ENCODE peak calls at places on chromosomes 1 and 21, in ten cellular contexts. V is uterus, J is IMR-90, L is heart left ventricle, X is vagina, Q is transverse colon, Y is sigmoid colon, K is body of pancreas, I is HCT116, M is lower leg skin. U is an unnamed sample.
A peak's percentile ranks its signal among the peaks of the same experiment; 100 is the strongest.

GRCh38 chr1:170134126-170134525 is 11.6 kb upstream of the NTMT2 start:
- DNase-seq in V (no peak), J (no peak), L (no peak), X (no peak), Q (no peak), Y (no peak), K (no peak), I (no peak), M (no peak), U (no peak)

GRCh38 chr1:216183007-216183406 is 240.2 kb downstream of the USH2A start:
- DNase-seq in V (no peak), J (peak; percentile 65), L (no peak), X (no peak), Q (no peak), Y (no peak), K (no peak), I (no peak), M (no peak), U (no peak)

GRCh38 chr1:157145081-157145480 is 6.9 kb upstream of the ETV3 start:
- DNase-seq in V (no peak), J (peak; percentile 41), L (no peak), X (no peak), Q (no peak), Y (no peak), K (no peak), I (no peak), M (no peak), U (no peak)

GRCh38 chr1:215595231-215595630 is 28.1 kb downstream of the KCTD3 start:
- DNase-seq in V (no peak), J (peak; percentile 9), L (no peak), X (no peak), Q (no peak), Y (no peak), K (no peak), I (peak; percentile 8), M (no peak), U (no peak)

GRCh38 chr21:45335761-45336534 is 48.3 kb upstream of the POFUT2 start:
- DNase-seq in V (no peak), J (no peak), L (no peak), X (no peak), Q (no peak), Y (peak; percentile 58), K (no peak), I (no peak), M (no peak), U (peak; percentile 31)

GRCh38 chr1:166390406-166390805 is 223.6 kb upstream of the FAM78B start:
- DNase-seq in V (no peak), J (no peak), L (no peak), X (no peak), Q (no peak), Y (no peak), K (no peak), I (no peak), M (no peak), U (no peak)

GRCh38 chr1:180528868-180529470 is 26.6 kb upstream of the ACBD6 start:
- DNase-seq in V (no peak), J (no peak), L (no peak), X (no peak), Q (no peak), Y (no peak), K (no peak), I (no peak), M (no peak), U (no peak)

GRCh38 chr1:33657833-33658232 is 185.4 kb downstream of the ZSCAN20 start:
- DNase-seq in V (no peak), J (no peak), L (no peak), X (no peak), Q (no peak), Y (no peak), K (no peak), I (no peak), M (no peak), U (no peak)

GRCh38 chr1:226685196-226685820 is 53.8 kb downstream of the ITPKB start:
- DNase-seq in V (no peak), J (no peak), L (no peak), X (no peak), Q (no peak), Y (peak; percentile 57), K (no peak), I (no peak), M (no peak), U (no peak)

GRCh38 chr1:203148579-203148978 is 21.1 kb downstream of the ADORA1 start:
- DNase-seq in V (no peak), J (no peak), L (no peak), X (no peak), Q (no peak), Y (no peak), K (no peak), I (no peak), M (no peak), U (no peak)

GRCh38 chr1:171655215-171656116 is 3.0 kb upstream of the MYOC start:
- DNase-seq in V (peak; percentile 75), J (peak; percentile 48), L (peak; percentile 86), X (no peak), Q (peak; percentile 57), Y (peak; percentile 91), K (peak; percentile 38), I (peak; percentile 18), M (peak; percentile 92), U (peak; percentile 87)

GRCh38 chr1:20178634-20179368 is 7.1 kb upstream of the UBXN10 start:
- DNase-seq in V (no peak), J (no peak), L (no peak), X (no peak), Q (no peak), Y (peak; percentile 80), K (no peak), I (no peak), M (no peak), U (no peak)

GRCh38 chr1:192669174-192669573 is 33.2 kb downstream of the RGS13 start:
- DNase-seq in V (no peak), J (no peak), L (no peak), X (no peak), Q (no peak), Y (no peak), K (no peak), I (no peak), M (no peak), U (no peak)

GRCh38 chr1:76730027-76730426 is 137.3 kb upstream of the ST6GALNAC5 start:
- DNase-seq in V (no peak), J (no peak), L (no peak), X (no peak), Q (no peak), Y (no peak), K (no peak), I (no peak), M (no peak), U (no peak)

DNA sequence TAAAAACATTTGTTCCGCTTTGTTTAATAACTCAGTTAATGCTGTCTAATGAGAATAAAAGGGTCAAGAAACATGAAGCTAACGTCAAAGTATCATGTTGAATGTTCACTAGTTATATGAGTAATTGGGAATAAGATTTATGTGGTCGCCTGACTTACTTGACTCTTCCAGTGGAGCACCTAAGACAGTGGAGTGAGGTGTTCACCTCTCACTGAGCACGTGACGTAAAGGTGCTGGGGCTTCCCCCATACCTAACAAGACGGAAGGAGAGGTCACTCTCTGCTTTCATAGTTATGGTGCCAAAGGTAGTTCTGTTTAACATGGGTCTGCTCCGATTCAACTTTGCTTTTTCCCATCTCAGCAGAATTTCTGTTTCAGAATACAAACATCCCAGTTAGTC is 686 bp downstream of the KMO start:
- DNase-seq in V (no peak), J (no peak), L (no peak), X (no peak), Q (peak; percentile 44), Y (no peak), K (no peak), I (no peak), M (no peak), U (no peak)
- TF ChIP-seq POLR2A in V (no peak), J (no peak), L (no peak), X (no peak), Q (peak; percentile 15), Y (no peak), K (no peak), I (no peak), M (no peak), U (no peak)

DNA sequence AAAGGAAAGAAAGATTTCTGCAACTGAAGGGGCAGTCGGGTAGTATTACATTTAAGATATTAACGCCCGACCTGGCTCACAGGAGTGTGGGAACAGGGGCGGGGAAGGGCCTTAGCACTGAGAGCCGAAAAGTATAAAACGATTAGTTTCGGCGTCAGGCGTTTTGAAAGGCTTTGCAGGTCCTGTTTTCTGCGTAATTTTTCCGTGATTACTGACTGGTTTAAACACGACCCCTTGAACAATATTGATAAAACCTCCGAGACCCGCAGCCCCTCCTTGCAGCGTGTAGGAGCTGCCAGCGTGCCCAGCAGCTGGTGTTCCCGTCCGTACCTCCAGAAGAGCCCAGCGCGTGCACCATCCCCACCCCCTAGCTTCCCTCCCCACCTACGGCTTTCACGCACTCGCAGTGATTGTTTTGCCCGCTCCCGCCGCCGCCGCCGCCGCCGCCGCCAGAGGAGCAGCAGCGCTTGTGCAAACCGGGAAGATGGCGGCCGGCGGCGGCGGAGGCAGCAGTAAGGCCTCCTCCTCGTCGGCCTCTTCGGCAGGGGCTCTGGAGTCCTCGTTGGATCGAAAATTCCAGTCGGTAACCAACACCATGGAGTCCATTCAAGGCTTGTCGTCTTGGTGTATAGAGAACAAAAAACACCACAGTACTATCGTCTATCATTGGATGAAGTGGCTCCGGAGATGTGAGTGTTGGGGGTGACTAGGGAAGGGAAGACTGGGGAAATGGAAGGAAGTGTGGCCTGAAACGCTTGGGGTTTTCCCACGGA is 470 bp downstream of the RPRD2 start:
- DNase-seq in V (peak; percentile 77), J (peak; percentile 66), L (peak; percentile 89), X (no peak), Q (peak; percentile 82), Y (peak; percentile 92), K (peak; percentile 77), I (peak; percentile 27), M (peak; percentile 95), U (peak; percentile 79)
- TF ChIP-seq POLR2A in V (no peak), J (peak; percentile 85), L (no peak), X (peak; percentile 22), Q (peak; percentile 61), Y (peak; percentile 48), K (peak; percentile 53), I (peak; percentile 80), M (no peak), U (no peak)

GRCh38 chr1:81948495-81948894 is 147.8 kb downstream of the ADGRL2 start:
- DNase-seq in V (no peak), J (no peak), L (no peak), X (no peak), Q (no peak), Y (no peak), K (no peak), I (no peak), M (no peak), U (no peak)
- TF ChIP-seq POLR2A in V (no peak), J (no peak), L (no peak), X (no peak), Q (no peak), Y (no peak), K (no peak), I (no peak), M (no peak), U (no peak)

DNA sequence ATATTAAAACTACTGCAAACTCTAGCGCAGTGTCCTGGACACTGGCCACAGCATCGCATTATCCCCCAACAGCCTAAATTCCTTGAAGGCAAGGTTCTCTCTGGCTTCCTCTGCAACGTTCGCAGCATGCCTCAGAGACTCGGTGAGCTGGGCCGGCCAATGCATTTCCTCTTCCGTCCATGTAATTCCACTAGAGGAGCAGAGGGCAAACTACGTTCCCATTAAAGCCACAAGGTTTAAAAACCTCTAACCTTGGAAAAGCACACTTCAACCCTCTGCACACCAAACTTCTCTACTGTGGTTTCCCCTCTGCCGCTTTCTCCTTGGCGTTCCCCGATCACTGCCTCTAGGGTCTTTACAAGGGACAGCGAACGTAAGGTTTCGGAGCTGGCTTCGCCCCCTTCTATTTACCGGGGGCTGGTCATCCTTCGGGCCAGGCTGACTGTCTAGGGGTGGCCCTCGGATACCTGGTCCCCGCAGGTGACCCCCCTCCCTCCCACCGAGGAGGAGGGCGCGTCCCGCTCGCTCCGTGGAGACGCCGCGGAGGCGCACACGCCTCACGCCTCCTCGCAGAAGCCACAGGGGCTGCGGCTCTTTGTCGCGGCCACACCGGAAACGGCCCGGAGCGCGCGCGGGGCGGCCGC is 451 bp upstream of the SMYD2 start:
- DNase-seq in V (peak; percentile 21), J (peak; percentile 37), L (peak; percentile 61), X (no peak), Q (peak; percentile 62), Y (no peak), K (peak; percentile 47), I (no peak), M (peak; percentile 88), U (peak; percentile 42)
- TF ChIP-seq POLR2A in V (no peak), J (no peak), L (no peak), X (no peak), Q (peak; percentile 21), Y (no peak), K (peak; percentile 52), I (peak; percentile 13), M (no peak), U (no peak)